ENCODE peak calls at places on chromosomes 5 and 9, in eight cellular contexts. D is heart left ventricle, T is IMR-90, P is right lobe of liver, E is body of pancreas, G is H1, L is ovary, F is suprapubic skin. Z is an unnamed sample.
A peak's percentile ranks its signal among the peaks of the same experiment; 100 is the strongest.

GRCh38 chr5:1853531-1853930 is 29.2 kb downstream of the IRX4 start:
- DNase-seq in D (peak; percentile 10), T (no peak), P (no peak), E (no peak), G (no peak), L (no peak), F (no peak), Z (no peak)

GRCh38 chr5:80231243-80231642 is 24.6 kb downstream of the SERINC5 start:
- DNase-seq in D (no peak), T (peak; percentile 90), P (no peak), E (no peak), G (no peak), L (no peak), F (no peak), Z (peak; percentile 54)

GRCh38 chr9:137311971-137312851 is 10.1 kb upstream of the NRARP start:
- DNase-seq in D (peak; percentile 59), T (no peak), P (no peak), E (peak; percentile 92), G (no peak), L (peak; percentile 7), F (peak; percentile 77), Z (no peak)

GRCh38 chr9:132412089-132412488 is 2.1 kb downstream of the CFAP77 start:
- DNase-seq in D (no peak), T (no peak), P (no peak), E (no peak), G (no peak), L (no peak), F (no peak), Z (no peak)

GRCh38 chr5:177194278-177194677 is 60.7 kb downstream of the NSD1 start:
- DNase-seq in D (no peak), T (peak; percentile 94), P (no peak), E (no peak), G (peak; percentile 2), L (no peak), F (no peak), Z (peak; percentile 72)

GRCh38 chr5:125541085-125541484 is 794.6 kb upstream of the ZNF608 start:
- DNase-seq in D (no peak), T (no peak), P (no peak), E (no peak), G (no peak), L (no peak), F (no peak), Z (no peak)

GRCh38 chr9:89743216-89743575 is 138.4 kb downstream of the GADD45G start:
- DNase-seq in D (no peak), T (no peak), P (no peak), E (no peak), G (no peak), L (no peak), F (no peak), Z (no peak)

GRCh38 chr9:15205632-15206243 is 101.3 kb downstream of the TTC39B start:
- DNase-seq in D (no peak), T (peak; percentile 47), P (no peak), E (no peak), G (no peak), L (no peak), F (no peak), Z (peak; percentile 20)

GRCh38 chr9:134375011-134375390 is 48.7 kb downstream of the RXRA start:
- DNase-seq in D (no peak), T (no peak), P (peak; percentile 75), E (peak; percentile 93), G (no peak), L (peak; percentile 78), F (no peak), Z (peak; percentile 93)

GRCh38 chr9:16221822-16222547 is 648.5 kb downstream of the BNC2 start:
- DNase-seq in D (no peak), T (no peak), P (no peak), E (no peak), G (no peak), L (no peak), F (no peak), Z (no peak)

GRCh38 chr5:173327948-173328895 is at the start of gene STC2:
- DNase-seq in D (peak; percentile 85), T (peak; percentile 94), P (peak; percentile 91), E (peak; percentile 98), G (peak; percentile 91), L (no peak), F (peak; percentile 78), Z (peak; percentile 47)
- TF ChIP-seq POLR2A in D (no peak), T (peak; percentile 95), P (no peak), E (peak; percentile 92), G (peak; percentile 70), L (no peak), F (no peak), Z (no peak)

GRCh38 chr5:138538943-138539627 is 4.0 kb downstream of the ETF1 start:
- DNase-seq in D (no peak), T (no peak), P (no peak), E (no peak), G (no peak), L (no peak), F (no peak), Z (no peak)
- H3K4me1 ChIP-seq in D (peaks cover 54% of the 10 kb centered on the region), T (no peaks in the 10 kb centered on the region), P (peaks cover 29% of the 10 kb centered on the region), E (peaks cover 49% of the 10 kb centered on the region), G (no peaks in the 10 kb centered on the region), L (peaks cover 8% of the 10 kb centered on the region), F (peaks cover 74% of the 10 kb centered on the region), Z (peaks cover 29% of the 10 kb centered on the region)

GRCh38 chr5:124461857-124462423 is 284.5 kb downstream of the ZNF608 start:
- DNase-seq in D (no peak), T (no peak), P (no peak), E (no peak), G (no peak), L (no peak), F (no peak), Z (no peak)
- H3K4me3 ChIP-seq in D (no peak overlapping the region), T (no peak overlapping the region), P (no peak overlapping the region), E (no peak overlapping the region), G (no peak overlapping the region), L (no peak overlapping the region), F (no peak overlapping the region), Z (no peak overlapping the region)

DNA sequence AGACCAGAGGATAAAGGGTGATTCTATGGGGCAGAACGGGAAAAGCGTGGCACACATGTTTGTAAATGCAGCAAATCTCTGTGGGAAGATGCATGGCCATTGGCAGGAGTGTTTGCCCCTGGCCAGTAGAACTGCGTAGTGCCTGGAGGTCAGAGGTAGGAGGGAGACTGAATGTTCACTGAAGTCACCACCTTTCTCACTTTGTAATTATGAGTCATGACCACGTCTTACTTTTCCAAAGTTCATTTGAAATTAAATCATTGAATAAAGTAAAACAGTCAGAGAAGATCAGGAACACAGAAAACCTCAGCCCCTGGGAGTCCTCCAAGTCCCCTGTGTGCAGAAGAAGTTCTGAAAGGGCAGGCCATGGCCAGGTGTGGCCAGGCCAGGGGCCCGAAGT is 4.6 kb downstream of the PTGES start:
- DNase-seq in D (no peak), T (peak; percentile 34), P (no peak), E (no peak), G (no peak), L (no peak), F (no peak), Z (no peak)
- TF ChIP-seq POLR2A in D (no peak), T (no peak), P (no peak), E (no peak), G (no peak), L (no peak), F (no peak), Z (no peak)

GRCh38 chr5:82673460-82673859 is 395.3 kb upstream of the RPS23 start:
- DNase-seq in D (no peak), T (no peak), P (no peak), E (no peak), G (no peak), L (no peak), F (no peak), Z (no peak)
- H3K4me1 ChIP-seq in D (peaks cover 4% of the 10 kb centered on the region), T (no peaks in the 10 kb centered on the region), P (no peaks in the 10 kb centered on the region), E (no peaks in the 10 kb centered on the region), G (no peaks in the 10 kb centered on the region), L (no peaks in the 10 kb centered on the region), F (peaks cover 5% of the 10 kb centered on the region), Z (peaks cover 8% of the 10 kb centered on the region)

DNA sequence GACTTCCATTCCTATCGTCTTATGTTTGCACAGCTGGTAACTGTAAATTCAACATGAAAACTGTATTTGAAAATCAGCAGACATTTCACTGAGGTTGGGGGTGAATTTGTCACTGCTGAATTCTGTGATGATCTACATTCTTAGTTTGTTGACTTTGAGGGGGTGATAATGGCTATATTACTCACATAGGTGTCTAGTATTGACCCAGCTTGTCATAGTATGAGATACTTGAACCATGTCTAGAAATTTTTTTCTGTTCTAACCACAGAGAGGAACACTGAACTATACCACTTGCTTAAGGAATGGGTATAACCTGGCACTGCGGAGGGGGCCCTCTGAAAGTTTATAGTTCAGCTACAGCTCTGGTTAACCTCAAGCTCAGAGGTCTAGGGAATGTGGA is 313.3 kb downstream of the PIK3R1 start:
- DNase-seq in D (no peak), T (peak; percentile 18), P (no peak), E (no peak), G (no peak), L (no peak), F (no peak), Z (no peak)
- H3K4me3 ChIP-seq in D (no peak overlapping the region), T (no peak overlapping the region), P (no peak overlapping the region), E (no peak overlapping the region), G (no peak overlapping the region), L (no peak overlapping the region), F (no peak overlapping the region), Z (no peak overlapping the region)